ENCODE peak calls at places on chromosomes 7 and 10, in ten cellular contexts. B, D, J, H, W, Z, M, C, L and I are unnamed samples.

GRCh38 chr10:15169555-15170407 is 1.3 kb upstream of the NMT2 start:
- DNase-seq in B (no peak), D (peak), J (no peak), H (no peak), W (peak), Z (no peak), M (no peak), C (peak), L (no peak), I (no peak)

GRCh38 chr7:120370954-120371353 is 98.0 kb downstream of the KCND2 start:
- DNase-seq in B (no peak), D (no peak), J (no peak), H (no peak), W (no peak), Z (no peak), M (no peak), C (no peak), L (no peak), I (no peak)

GRCh38 chr7:158811461-158811860 is 17.8 kb downstream of the ESYT2 start:
- DNase-seq in B (peak), D (no peak), J (no peak), H (peak), W (peak), Z (peak), M (no peak), C (no peak), L (no peak), I (no peak)

GRCh38 chr10:17673517-17674051 is 29.6 kb downstream of the STAM start:
- DNase-seq in B (peak), D (peak), J (no peak), H (peak), W (no peak), Z (peak), M (no peak), C (no peak), L (peak), I (no peak)

GRCh38 chr10:58643029-58643428 is 130.4 kb downstream of the BICC1 start:
- DNase-seq in B (peak), D (no peak), J (no peak), H (no peak), W (no peak), Z (peak), M (no peak), C (no peak), L (peak), I (no peak)

GRCh38 chr7:29449569-29450260 is 113.9 kb upstream of the PRR15 start:
- DNase-seq in B (no peak), D (no peak), J (no peak), H (no peak), W (no peak), Z (no peak), M (no peak), C (no peak), L (no peak), I (peak)

GRCh38 chr10:92410501-92410900 is 119.5 kb downstream of the MARCHF5 start:
- DNase-seq in B (no peak), D (no peak), J (no peak), H (no peak), W (no peak), Z (no peak), M (no peak), C (no peak), L (no peak), I (no peak)

GRCh38 chr7:157151626-157152339 is 13.1 kb downstream of the UBE3C start:
- DNase-seq in B (no peak), D (no peak), J (no peak), H (no peak), W (no peak), Z (peak), M (no peak), C (no peak), L (peak), I (no peak)

GRCh38 chr7:93374345-93374940 is 142.3 kb downstream of the VPS50 start:
- DNase-seq in B (peak), D (peak), J (no peak), H (peak), W (no peak), Z (peak), M (peak), C (no peak), L (peak), I (no peak)

GRCh38 chr7:158073845-158074840 is 513.5 kb downstream of the PTPRN2 start:
- DNase-seq in B (no peak), D (no peak), J (peak), H (no peak), W (no peak), Z (no peak), M (no peak), C (no peak), L (no peak), I (no peak)